ENCODE peak calls at places on chromosomes 5 and 9, in ten cellular contexts. One of them, this sample, is unnamed.

GRCh38 chr9:125663127-125663526 is 43.9 kb downstream of the MAPKAP1 start:
- DNase-seq in cardiac muscle cell: peak; percentile 48
- DNase-seq in body of pancreas: no peak
- DNase-seq in GM06990: no peak
- DNase-seq in IMR-90: peak; percentile 79
- DNase-seq in breast epithelium: no peak
- DNase-seq in colonic mucosa: no peak
- DNase-seq in AG04450: no peak
- DNase-seq in mammary epithelial cell: peak; percentile 66
- DNase-seq in choroid plexus epithelial cell: peak; percentile 63
- DNase-seq in this sample: peak; percentile 20

GRCh38 chr5:134136771-134137170 is 22.3 kb downstream of the TCF7 start:
- DNase-seq in cardiac muscle cell: no peak
- DNase-seq in body of pancreas: peak; percentile 8
- DNase-seq in GM06990: no peak
- DNase-seq in IMR-90: no peak
- DNase-seq in breast epithelium: peak; percentile 31
- DNase-seq in colonic mucosa: no peak
- DNase-seq in AG04450: no peak
- DNase-seq in mammary epithelial cell: no peak
- DNase-seq in choroid plexus epithelial cell: no peak
- DNase-seq in this sample: no peak

GRCh38 chr9:38656896-38657295 is 36.5 kb upstream of the ANKRD18A start:
- DNase-seq in cardiac muscle cell: no peak
- DNase-seq in body of pancreas: no peak
- DNase-seq in GM06990: no peak
- DNase-seq in IMR-90: no peak
- DNase-seq in breast epithelium: no peak
- DNase-seq in colonic mucosa: no peak
- DNase-seq in AG04450: no peak
- DNase-seq in mammary epithelial cell: no peak
- DNase-seq in choroid plexus epithelial cell: no peak
- DNase-seq in this sample: no peak

GRCh38 chr9:90539266-90539665 is 103.4 kb downstream of the DIRAS2 start:
- DNase-seq in cardiac muscle cell: no peak
- DNase-seq in body of pancreas: no peak
- DNase-seq in GM06990: no peak
- DNase-seq in IMR-90: no peak
- DNase-seq in breast epithelium: no peak
- DNase-seq in colonic mucosa: no peak
- DNase-seq in AG04450: no peak
- DNase-seq in mammary epithelial cell: no peak
- DNase-seq in choroid plexus epithelial cell: no peak
- DNase-seq in this sample: no peak

GRCh38 chr5:33816791-33817190 is 75.0 kb downstream of the ADAMTS12 start:
- DNase-seq in cardiac muscle cell: peak; percentile 79
- DNase-seq in body of pancreas: no peak
- DNase-seq in GM06990: no peak
- DNase-seq in IMR-90: peak; percentile 75
- DNase-seq in breast epithelium: no peak
- DNase-seq in colonic mucosa: no peak
- DNase-seq in AG04450: no peak
- DNase-seq in mammary epithelial cell: no peak
- DNase-seq in choroid plexus epithelial cell: peak; percentile 91
- DNase-seq in this sample: peak; percentile 61

GRCh38 chr5:169299146-169299545 is 1.8 kb downstream of the SLIT3 start:
- DNase-seq in cardiac muscle cell: no peak
- DNase-seq in body of pancreas: no peak
- DNase-seq in GM06990: no peak
- DNase-seq in IMR-90: no peak
- DNase-seq in breast epithelium: no peak
- DNase-seq in colonic mucosa: no peak
- DNase-seq in AG04450: no peak
- DNase-seq in mammary epithelial cell: peak; percentile 10
- DNase-seq in choroid plexus epithelial cell: no peak
- DNase-seq in this sample: no peak

GRCh38 chr9:38734831-38735230 is 14.9 kb upstream of the FAM240B start:
- DNase-seq in cardiac muscle cell: no peak
- DNase-seq in body of pancreas: no peak
- DNase-seq in GM06990: no peak
- DNase-seq in IMR-90: no peak
- DNase-seq in breast epithelium: no peak
- DNase-seq in colonic mucosa: no peak
- DNase-seq in AG04450: no peak
- DNase-seq in mammary epithelial cell: no peak
- DNase-seq in choroid plexus epithelial cell: no peak
- DNase-seq in this sample: no peak

GRCh38 chr5:167639761-167640160 is 651.7 kb upstream of the WWC1 start:
- DNase-seq in cardiac muscle cell: no peak
- DNase-seq in body of pancreas: no peak
- DNase-seq in GM06990: no peak
- DNase-seq in IMR-90: no peak
- DNase-seq in breast epithelium: no peak
- DNase-seq in colonic mucosa: no peak
- DNase-seq in AG04450: no peak
- DNase-seq in mammary epithelial cell: no peak
- DNase-seq in choroid plexus epithelial cell: no peak
- DNase-seq in this sample: no peak

GRCh38 chr9:115668506-115668905 is 485.1 kb upstream of the PAPPA start:
- DNase-seq in cardiac muscle cell: peak; percentile 91
- DNase-seq in body of pancreas: no peak
- DNase-seq in GM06990: no peak
- DNase-seq in IMR-90: peak; percentile 94
- DNase-seq in breast epithelium: no peak
- DNase-seq in colonic mucosa: no peak
- DNase-seq in AG04450: peak; percentile 59
- DNase-seq in mammary epithelial cell: peak; percentile 73
- DNase-seq in choroid plexus epithelial cell: peak; percentile 94
- DNase-seq in this sample: peak; percentile 92

GRCh38 chr5:64794053-64794770 is 25.5 kb downstream of the CWC27 start:
- DNase-seq in cardiac muscle cell: no peak
- DNase-seq in body of pancreas: no peak
- DNase-seq in GM06990: no peak
- DNase-seq in IMR-90: no peak
- DNase-seq in breast epithelium: no peak
- DNase-seq in colonic mucosa: no peak
- DNase-seq in AG04450: no peak
- DNase-seq in mammary epithelial cell: no peak
- DNase-seq in choroid plexus epithelial cell: no peak
- DNase-seq in this sample: no peak
- H3K4me3 ChIP-seq in cardiac muscle cell: no peak overlapping the region
- H3K4me3 ChIP-seq in body of pancreas: no peak overlapping the region
- H3K4me3 ChIP-seq in GM06990: no peak overlapping the region
- H3K4me3 ChIP-seq in IMR-90: no peak overlapping the region
- H3K4me3 ChIP-seq in breast epithelium: no peak overlapping the region
- H3K4me3 ChIP-seq in colonic mucosa: no peak overlapping the region
- H3K4me3 ChIP-seq in AG04450: no peak overlapping the region
- H3K4me3 ChIP-seq in mammary epithelial cell: no peak overlapping the region
- H3K4me3 ChIP-seq in choroid plexus epithelial cell: no peak overlapping the region
- H3K4me3 ChIP-seq in this sample: no peak overlapping the region

GRCh38 chr9:114384836-114385411 is 2.9 kb downstream of the AKNA start:
- DNase-seq in cardiac muscle cell: no peak
- DNase-seq in body of pancreas: no peak
- DNase-seq in GM06990: no peak
- DNase-seq in IMR-90: no peak
- DNase-seq in breast epithelium: no peak
- DNase-seq in colonic mucosa: no peak
- DNase-seq in AG04450: no peak
- DNase-seq in mammary epithelial cell: no peak
- DNase-seq in choroid plexus epithelial cell: no peak
- DNase-seq in this sample: no peak

GRCh38 chr9:114385412-114386181 is 2.2 kb downstream of the AKNA start:
- DNase-seq in cardiac muscle cell: peak; percentile 80
- DNase-seq in body of pancreas: peak; percentile 42
- DNase-seq in GM06990: peak; percentile 87
- DNase-seq in IMR-90: peak; percentile 95
- DNase-seq in breast epithelium: peak; percentile 75
- DNase-seq in colonic mucosa: peak; percentile 74
- DNase-seq in AG04450: peak; percentile 70
- DNase-seq in mammary epithelial cell: peak; percentile 97
- DNase-seq in choroid plexus epithelial cell: peak; percentile 88
- DNase-seq in this sample: peak; percentile 94

GRCh38 chr9:114383866-114384231 is 3.9 kb downstream of the AKNA start:
- DNase-seq in cardiac muscle cell: no peak
- DNase-seq in body of pancreas: no peak
- DNase-seq in GM06990: no peak
- DNase-seq in IMR-90: no peak
- DNase-seq in breast epithelium: no peak
- DNase-seq in colonic mucosa: no peak
- DNase-seq in AG04450: no peak
- DNase-seq in mammary epithelial cell: no peak
- DNase-seq in choroid plexus epithelial cell: no peak
- DNase-seq in this sample: no peak

GRCh38 chr9:114380988-114381387 is 6.8 kb downstream of the AKNA start:
- DNase-seq in cardiac muscle cell: no peak
- DNase-seq in body of pancreas: no peak
- DNase-seq in GM06990: no peak
- DNase-seq in IMR-90: no peak
- DNase-seq in breast epithelium: no peak
- DNase-seq in colonic mucosa: no peak
- DNase-seq in AG04450: no peak
- DNase-seq in mammary epithelial cell: no peak
- DNase-seq in choroid plexus epithelial cell: no peak
- DNase-seq in this sample: no peak

DNA sequence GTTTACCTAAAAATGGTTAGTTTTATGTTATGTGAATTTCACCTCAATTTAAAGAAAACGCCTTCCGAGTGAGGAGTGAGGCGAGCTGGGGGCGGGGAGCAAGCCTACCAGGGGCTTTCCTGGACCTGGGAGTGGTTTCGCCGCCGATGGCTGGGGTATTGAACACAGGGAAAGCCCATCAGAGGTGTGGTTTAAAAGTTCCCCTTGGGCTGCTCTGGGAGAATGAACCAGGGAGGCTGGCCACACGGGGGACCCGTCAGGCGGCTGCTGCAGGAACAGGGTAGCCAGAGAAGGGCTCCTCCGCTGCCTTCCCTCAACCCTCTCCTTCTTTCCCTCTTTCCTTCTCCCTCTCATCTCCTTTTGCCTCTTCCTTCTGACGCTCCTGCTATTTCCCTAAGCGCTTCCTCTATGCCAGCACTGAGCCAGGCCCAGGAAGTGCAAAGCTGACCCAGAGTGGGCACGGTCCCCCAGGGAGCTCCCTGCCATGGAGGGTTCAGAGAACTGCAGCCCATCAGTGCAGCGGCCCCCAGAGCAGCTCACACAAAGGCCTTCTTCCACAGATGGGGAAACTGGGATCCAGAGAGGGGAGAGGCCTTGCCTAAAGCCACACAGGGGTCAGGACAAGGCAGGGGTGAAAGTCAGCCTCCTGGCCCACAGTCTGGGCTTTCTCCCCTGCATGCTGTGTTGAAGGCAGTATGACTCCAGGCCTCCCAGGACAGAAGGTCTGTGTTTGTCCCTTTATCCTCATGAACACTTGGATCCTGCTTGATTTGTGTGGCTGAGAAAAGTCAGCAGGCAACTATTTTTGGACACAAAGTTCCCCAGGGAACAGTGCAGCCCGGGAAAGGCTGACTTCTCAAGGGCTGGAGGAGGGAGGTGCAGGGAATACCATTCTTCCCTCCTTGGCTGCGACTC is 4.6 kb downstream of the AKNA start:
- DNase-seq in cardiac muscle cell: peak; percentile 71
- DNase-seq in body of pancreas: no peak
- DNase-seq in GM06990: peak; percentile 68
- DNase-seq in IMR-90: peak; percentile 50
- DNase-seq in breast epithelium: no peak
- DNase-seq in colonic mucosa: no peak
- DNase-seq in AG04450: no peak
- DNase-seq in mammary epithelial cell: no peak
- DNase-seq in choroid plexus epithelial cell: no peak
- DNase-seq in this sample: peak; percentile 77
- TF ChIP-seq CTCF in cardiac muscle cell: no peak
- TF ChIP-seq CTCF in body of pancreas: no peak
- TF ChIP-seq CTCF in GM06990: peak; percentile 53
- TF ChIP-seq CTCF in IMR-90: peak; percentile 7
- TF ChIP-seq CTCF in breast epithelium: no peak
- TF ChIP-seq CTCF in colonic mucosa: no peak
- TF ChIP-seq CTCF in AG04450: peak; percentile 24
- TF ChIP-seq CTCF in mammary epithelial cell: no peak
- TF ChIP-seq CTCF in choroid plexus epithelial cell: peak; percentile 37
- TF ChIP-seq CTCF in this sample: peak; percentile 22

GRCh38 chr9:136563646-136564321 is 17.9 kb upstream of the NOTCH1 start:
- DNase-seq in cardiac muscle cell: no peak
- DNase-seq in body of pancreas: no peak
- DNase-seq in GM06990: no peak
- DNase-seq in IMR-90: no peak
- DNase-seq in breast epithelium: no peak
- DNase-seq in colonic mucosa: no peak
- DNase-seq in AG04450: no peak
- DNase-seq in mammary epithelial cell: no peak
- DNase-seq in choroid plexus epithelial cell: no peak
- DNase-seq in this sample: no peak
- H3K4me3 ChIP-seq in cardiac muscle cell: no peak overlapping the region
- H3K4me3 ChIP-seq in body of pancreas: no peak overlapping the region
- H3K4me3 ChIP-seq in GM06990: no peak overlapping the region
- H3K4me3 ChIP-seq in IMR-90: no peak overlapping the region
- H3K4me3 ChIP-seq in breast epithelium: no peak overlapping the region
- H3K4me3 ChIP-seq in colonic mucosa: no peak overlapping the region
- H3K4me3 ChIP-seq in AG04450: no peak overlapping the region
- H3K4me3 ChIP-seq in mammary epithelial cell: no peak overlapping the region
- H3K4me3 ChIP-seq in choroid plexus epithelial cell: no peak overlapping the region
- H3K4me3 ChIP-seq in this sample: no peak overlapping the region

GRCh38 chr5:72556351-72557146 is 49.3 kb upstream of the ZNF366 start:
- DNase-seq in cardiac muscle cell: peak; percentile 93
- DNase-seq in body of pancreas: peak; percentile 46
- DNase-seq in GM06990: peak; percentile 69
- DNase-seq in IMR-90: peak; percentile 56
- DNase-seq in breast epithelium: no peak
- DNase-seq in colonic mucosa: peak; percentile 45
- DNase-seq in AG04450: no peak
- DNase-seq in mammary epithelial cell: no peak
- DNase-seq in choroid plexus epithelial cell: peak; percentile 76
- DNase-seq in this sample: peak; percentile 78
- TF ChIP-seq CTCF in cardiac muscle cell: peak; percentile 4
- TF ChIP-seq CTCF in body of pancreas: no peak
- TF ChIP-seq CTCF in GM06990: peak; percentile 66
- TF ChIP-seq CTCF in IMR-90: peak; percentile 14
- TF ChIP-seq CTCF in breast epithelium: no peak
- TF ChIP-seq CTCF in colonic mucosa: no peak
- TF ChIP-seq CTCF in AG04450: peak; percentile 19
- TF ChIP-seq CTCF in mammary epithelial cell: peak; percentile 17
- TF ChIP-seq CTCF in choroid plexus epithelial cell: peak; percentile 42
- TF ChIP-seq CTCF in this sample: no peak

This sample was measured in fibroblast of villous mesenchyme.